ENCODE peak calls at places on chromosomes 2 and 18, in ten cellular contexts. Q is GM03348; R is activated CD4-positive, alpha-beta T cell treated with anti-CD3 and anti-CD28 coated beads, Interleukin-2, amount 10 ng/mL, durations not matched to agents 7 days and 5 days; U is NCI-H446; B is mesenchymal stem cell; V is NCI-H510A treated with DMSO at 0.1 percent for 48 hours; P is NCI-H2029 treated with DMSO at 0.1 percent for 48 hours; A is H9; S is neural crest cell; H is activated T-helper 1 cell treated with anti-CD3 and anti-CD28 coated beads, Interleukin-12 subunit alpha, Interleukin-12 subunit beta, Interleukin-2, Interleukin-4 antibody, amounts not matched to agents 30 ng/mL and 10 ng/mL and 1 ng/mL, durations not matched to agents 14 hours and 24 hours and 36 hours. O is an unnamed sample.

GRCh38 chr2:223589901-223590300 is 12.3 kb downstream of the SCG2 start:
- DNase-seq in Q (no peak), R (no peak), U (no peak), B (no peak), V (no peak), P (no peak), A (no peak), S (no peak), H (no peak), O (no peak)

GRCh38 chr2:43067254-43068052 is 159.0 kb downstream of the ZFP36L2 start:
- DNase-seq in Q (no peak), R (no peak), U (no peak), B (no peak), V (no peak), P (no peak), A (no peak), S (no peak), H (no peak), O (no peak)

GRCh38 chr2:31082002-31082401 is 56.2 kb downstream of the GALNT14 start:
- DNase-seq in Q (no peak), R (no peak), U (no peak), B (no peak), V (no peak), P (no peak), A (no peak), S (no peak), H (no peak), O (no peak)

GRCh38 chr2:236663671-236664101 is 94.1 kb downstream of the ACKR3 start:
- DNase-seq in Q (peak), R (no peak), U (peak), B (no peak), V (no peak), P (no peak), A (no peak), S (no peak), H (no peak), O (peak)

GRCh38 chr18:21678897-21679296 is 25.7 kb downstream of the ABHD3 start:
- DNase-seq in Q (no peak), R (no peak), U (no peak), B (no peak), V (no peak), P (no peak), A (no peak), S (no peak), H (no peak), O (no peak)

GRCh38 chr2:132560562-132560961 is 109.4 kb downstream of the LYPD1 start:
- DNase-seq in Q (no peak), R (no peak), U (no peak), B (no peak), V (no peak), P (peak), A (no peak), S (no peak), H (no peak), O (no peak)

GRCh38 chr2:219017166-219017931 is 24.0 kb downstream of the CFAP65 start:
- DNase-seq in Q (no peak), R (no peak), U (peak), B (no peak), V (no peak), P (no peak), A (no peak), S (no peak), H (no peak), O (no peak)

GRCh38 chr2:135762530-135762929 is 20.9 kb downstream of the UBXN4 start:
- DNase-seq in Q (no peak), R (no peak), U (no peak), B (no peak), V (no peak), P (no peak), A (no peak), S (no peak), H (no peak), O (no peak)

GRCh38 chr18:51037230-51037629 is 7.2 kb downstream of the SMAD4 start:
- DNase-seq in Q (no peak), R (no peak), U (no peak), B (no peak), V (no peak), P (no peak), A (no peak), S (no peak), H (no peak), O (no peak)

GRCh38 chr18:985301-985700 is 80.6 kb downstream of the ADCYAP1 start:
- DNase-seq in Q (no peak), R (no peak), U (peak), B (no peak), V (no peak), P (peak), A (peak), S (no peak), H (no peak), O (no peak)